ENCODE peak calls at places on chromosome 6, in four cellular contexts. One of them, this sample, is unnamed.

GRCh38 chr6:6820688-6821238 is 232.2 kb downstream of the LY86 start:
- DNase-seq in AG09309: no peak
- DNase-seq in IMR-90: no peak
- DNase-seq in cardiac muscle cell: no peak
- DNase-seq in this sample: no peak

GRCh38 chr6:65259080-65259479 is 447.9 kb downstream of the EYS start:
- DNase-seq in cardiac muscle cell: no peak
- DNase-seq in IMR-90: peak
- DNase-seq in AG09309: no peak
- DNase-seq in this sample: no peak

GRCh38 chr6:136517002-136517401 is 33.2 kb downstream of the MAP7 start:
- DNase-seq in IMR-90: no peak
- DNase-seq in cardiac muscle cell: no peak
- DNase-seq in AG09309: no peak
- DNase-seq in this sample: no peak

GRCh38 chr6:13590574-13591153 is 16.3 kb downstream of the SIRT5 start:
- DNase-seq in IMR-90: no peak
- DNase-seq in cardiac muscle cell: no peak
- DNase-seq in AG09309: no peak
- DNase-seq in this sample: no peak

GRCh38 chr6:44261581-44261980 is 3.8 kb downstream of the NFKBIE start:
- DNase-seq in AG09309: no peak
- DNase-seq in cardiac muscle cell: no peak
- DNase-seq in IMR-90: no peak
- DNase-seq in this sample: no peak

GRCh38 chr6:167091149-167092107 is 31.5 kb upstream of the CCR6 start:
- DNase-seq in AG09309: no peak
- DNase-seq in cardiac muscle cell: peak
- DNase-seq in IMR-90: no peak
- DNase-seq in this sample: no peak

GRCh38 chr6:78623567-78623966 is 243.8 kb upstream of the IRAK1BP1 start:
- DNase-seq in cardiac muscle cell: no peak
- DNase-seq in AG09309: no peak
- DNase-seq in IMR-90: no peak
- DNase-seq in this sample: no peak

GRCh38 chr6:126696921-126697693 is 357.2 kb downstream of the CENPW start:
- DNase-seq in IMR-90: no peak
- DNase-seq in cardiac muscle cell: peak
- DNase-seq in AG09309: no peak
- DNase-seq in this sample: no peak

GRCh38 chr6:111768431-111768770 is 104.9 kb downstream of the FYN start:
- DNase-seq in IMR-90: no peak
- DNase-seq in AG09309: no peak
- DNase-seq in cardiac muscle cell: no peak
- DNase-seq in this sample: no peak

GRCh38 chr6:129846761-129847160 is 14.4 kb downstream of the TMEM244 start:
- DNase-seq in cardiac muscle cell: no peak
- DNase-seq in IMR-90: no peak
- DNase-seq in AG09309: no peak
- DNase-seq in this sample: no peak

GRCh38 chr6:124319410-124319809 is 515.7 kb downstream of the NKAIN2 start:
- DNase-seq in IMR-90: no peak
- DNase-seq in AG09309: no peak
- DNase-seq in cardiac muscle cell: no peak
- DNase-seq in this sample: no peak

GRCh38 chr6:14713008-14713452 is 532.8 kb upstream of the JARID2 start:
- DNase-seq in AG09309: peak
- DNase-seq in cardiac muscle cell: no peak
- DNase-seq in IMR-90: peak
- DNase-seq in this sample: peak

GRCh38 chr6:77034161-77034560 is 429.1 kb downstream of the HTR1B start:
- DNase-seq in AG09309: peak
- DNase-seq in cardiac muscle cell: peak
- DNase-seq in IMR-90: peak
- DNase-seq in this sample: peak

GRCh38 chr6:107202876-107203468 is 87.7 kb upstream of the BEND3 start:
- DNase-seq in cardiac muscle cell: no peak
- DNase-seq in AG09309: no peak
- DNase-seq in IMR-90: no peak
- DNase-seq in this sample: no peak

GRCh38 chr6:53896237-53896636 is 101.4 kb downstream of the LRRC1 start:
- DNase-seq in cardiac muscle cell: peak
- DNase-seq in IMR-90: peak
- DNase-seq in AG09309: no peak
- DNase-seq in this sample: no peak

GRCh38 chr6:166715065-166715464 is 88.0 kb upstream of the RPS6KA2 start:
- DNase-seq in IMR-90: no peak
- DNase-seq in AG09309: no peak
- DNase-seq in cardiac muscle cell: no peak
- DNase-seq in this sample: no peak

GRCh38 chr6:39610229-39610628 is 115.0 kb downstream of the KIF6 start:
- DNase-seq in cardiac muscle cell: no peak
- DNase-seq in AG09309: no peak
- DNase-seq in IMR-90: no peak
- DNase-seq in this sample: no peak

GRCh38 chr6:10954590-10955010 is 67.7 kb downstream of the SYCP2L start:
- DNase-seq in cardiac muscle cell: peak
- DNase-seq in IMR-90: peak
- DNase-seq in AG09309: peak
- DNase-seq in this sample: peak

GRCh38 chr6:95519228-95520037 is 57.9 kb upstream of the MANEA start:
- DNase-seq in cardiac muscle cell: no peak
- DNase-seq in IMR-90: no peak
- DNase-seq in AG09309: no peak
- DNase-seq in this sample: no peak

GRCh38 chr6:7153807-7154206 is 46.0 kb downstream of the RREB1 start:
- DNase-seq in cardiac muscle cell: no peak
- DNase-seq in AG09309: no peak
- DNase-seq in IMR-90: no peak
- DNase-seq in this sample: no peak

GRCh38 chr6:165729307-165729936 is 66.4 kb upstream of the PDE10A start:
- DNase-seq in cardiac muscle cell: peak
- DNase-seq in IMR-90: peak
- DNase-seq in AG09309: no peak
- DNase-seq in this sample: no peak

GRCh38 chr6:126614642-126615504 is 275.0 kb downstream of the CENPW start:
- DNase-seq in cardiac muscle cell: no peak
- DNase-seq in IMR-90: no peak
- DNase-seq in AG09309: no peak
- DNase-seq in this sample: no peak

GRCh38 chr6:2797564-2798014 is 32.4 kb downstream of the WRNIP1 start:
- DNase-seq in IMR-90: no peak
- DNase-seq in AG09309: no peak
- DNase-seq in cardiac muscle cell: no peak
- DNase-seq in this sample: no peak

GRCh38 chr6:89951574-89952360 is 57.5 kb downstream of the GJA10 start:
- DNase-seq in cardiac muscle cell: no peak
- DNase-seq in AG09309: no peak
- DNase-seq in IMR-90: peak
- DNase-seq in this sample: no peak

GRCh38 chr6:12311106-12311505 is 20.9 kb downstream of the EDN1 start:
- DNase-seq in IMR-90: no peak
- DNase-seq in cardiac muscle cell: no peak
- DNase-seq in AG09309: no peak
- DNase-seq in this sample: no peak
- TF ChIP-seq CTCF in IMR-90: no peak
- TF ChIP-seq CTCF in cardiac muscle cell: peak
- TF ChIP-seq CTCF in AG09309: peak
- TF ChIP-seq CTCF in this sample: peak

DNA sequence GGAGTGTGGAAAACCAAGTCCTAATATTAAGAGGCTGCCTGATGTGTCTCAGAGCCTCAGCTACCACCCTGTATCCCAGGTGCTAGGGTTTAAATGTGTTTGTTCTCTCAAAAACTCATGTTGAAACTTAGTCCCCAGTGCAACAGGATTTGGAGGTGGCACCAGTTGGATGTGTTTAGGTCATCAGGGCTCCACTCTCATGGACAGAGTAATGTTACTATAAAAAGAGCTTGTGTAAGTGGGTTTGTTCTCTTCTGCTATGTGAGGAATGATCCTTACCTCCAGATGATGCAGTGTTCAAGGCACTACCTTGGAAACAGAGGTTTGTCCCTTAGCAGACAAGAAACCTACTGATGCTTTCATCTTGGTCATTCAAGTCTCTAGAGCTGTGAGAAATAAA is 164.9 kb upstream of the EPHA7 start:
- DNase-seq in cardiac muscle cell: peak
- DNase-seq in IMR-90: no peak
- DNase-seq in AG09309: no peak
- DNase-seq in this sample: no peak
- TF ChIP-seq CTCF in cardiac muscle cell: no peak
- TF ChIP-seq CTCF in IMR-90: no peak
- TF ChIP-seq CTCF in AG09309: no peak
- TF ChIP-seq CTCF in this sample: no peak

GRCh38 chr6:43173496-43174262 is 2.6 kb downstream of the SRF start:
- DNase-seq in AG09309: no peak
- DNase-seq in cardiac muscle cell: peak
- DNase-seq in IMR-90: no peak
- DNase-seq in this sample: no peak

GRCh38 chr6:43176423-43176786 is 5.3 kb downstream of the SRF start:
- DNase-seq in AG09309: no peak
- DNase-seq in cardiac muscle cell: no peak
- DNase-seq in IMR-90: no peak
- DNase-seq in this sample: no peak

GRCh38 chr6:43172127-43173007 is 1.3 kb downstream of the SRF start:
- DNase-seq in IMR-90: peak
- DNase-seq in AG09309: no peak
- DNase-seq in cardiac muscle cell: peak
- DNase-seq in this sample: no peak

GRCh38 chr6:43175676-43176422 is 4.8 kb downstream of the SRF start:
- DNase-seq in IMR-90: no peak
- DNase-seq in cardiac muscle cell: no peak
- DNase-seq in AG09309: no peak
- DNase-seq in this sample: no peak

DNA sequence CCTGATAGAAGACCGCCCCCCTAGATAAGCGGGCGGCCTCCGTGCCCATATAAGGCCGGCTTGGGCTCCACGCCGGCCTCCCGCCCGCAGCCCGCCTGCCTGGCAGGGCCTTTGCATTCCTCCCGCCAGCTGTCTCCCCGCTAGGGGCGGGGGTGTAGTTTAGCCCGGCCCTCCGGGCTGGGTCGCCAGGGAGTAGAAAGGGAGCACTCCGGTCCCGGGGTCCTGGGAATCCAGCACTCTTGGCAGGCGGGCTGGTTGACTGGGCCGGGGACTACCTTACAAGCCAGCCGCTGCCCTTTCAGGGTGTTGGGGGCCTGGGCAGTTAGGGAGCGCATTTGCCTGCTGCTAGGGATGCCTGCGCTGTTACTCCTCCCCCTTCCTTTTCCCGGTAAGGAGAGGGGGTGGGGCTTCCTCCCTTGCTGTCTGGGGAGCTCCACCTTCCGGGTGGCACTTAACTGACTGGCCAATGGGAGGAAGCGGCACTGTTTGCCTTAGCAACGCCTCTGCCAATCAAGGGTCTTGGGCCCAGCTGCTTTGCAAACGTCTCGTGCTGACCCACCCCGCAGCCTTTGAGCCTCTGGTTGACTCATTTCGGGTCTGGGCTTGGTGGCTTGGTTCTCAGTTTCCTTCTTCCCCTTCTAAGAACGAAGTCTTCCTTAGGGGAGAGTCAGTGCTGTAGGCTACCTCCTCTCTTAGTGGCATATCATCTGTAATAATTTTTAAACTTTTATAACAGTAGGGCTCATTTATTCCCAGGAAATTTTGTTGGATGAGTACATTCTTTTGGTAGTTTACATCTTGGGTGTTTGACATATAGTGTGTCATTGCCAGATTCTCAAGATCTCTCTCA is 3.4 kb downstream of the SRF start:
- DNase-seq in cardiac muscle cell: peak
- DNase-seq in IMR-90: peak
- DNase-seq in AG09309: peak
- DNase-seq in this sample: peak
- TF ChIP-seq CTCF in cardiac muscle cell: peak
- TF ChIP-seq CTCF in IMR-90: no peak
- TF ChIP-seq CTCF in AG09309: peak
- TF ChIP-seq CTCF in this sample: peak

DNA sequence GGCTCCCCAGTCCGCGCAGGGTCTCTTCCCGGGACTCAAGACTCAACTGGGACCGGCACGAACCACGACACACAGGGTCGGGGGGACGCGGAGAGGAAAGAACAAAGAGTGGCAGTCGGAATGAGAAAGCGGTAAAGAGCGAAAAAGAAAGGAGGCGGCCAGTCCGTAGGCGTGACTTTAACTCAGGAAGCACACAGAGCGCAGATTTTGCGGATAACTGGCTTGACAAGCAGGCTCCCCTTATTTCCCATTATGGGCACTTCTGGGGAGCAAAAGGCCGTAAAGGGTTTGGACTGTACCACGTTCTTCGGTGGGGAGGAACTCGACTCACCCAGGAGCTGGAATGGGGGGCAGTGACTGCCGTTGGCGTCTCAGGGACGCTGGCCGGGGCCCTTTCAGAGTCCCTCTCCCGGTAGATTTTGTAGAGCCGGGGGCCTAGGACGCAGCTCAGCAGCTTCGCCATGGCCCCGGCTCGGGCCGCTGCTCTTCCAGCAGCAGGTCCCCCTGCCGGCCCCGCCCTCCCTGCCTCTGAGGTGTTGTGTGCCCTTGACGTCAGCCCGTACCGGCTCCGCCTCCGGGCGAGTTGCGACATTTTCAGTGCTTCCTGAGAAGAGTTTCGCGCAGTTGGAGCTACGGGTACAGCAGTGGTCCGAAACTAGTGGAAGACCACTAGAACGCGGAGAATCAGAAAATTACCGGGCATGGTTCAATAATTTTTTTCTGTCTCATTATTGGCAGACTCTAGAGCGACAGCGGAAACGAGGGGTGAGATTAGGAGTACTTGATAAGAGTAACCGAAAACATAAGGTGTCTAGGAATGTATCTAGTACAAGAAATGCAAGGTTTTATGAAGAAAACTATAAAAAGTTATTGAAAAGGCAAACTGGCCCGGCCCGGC is at the start of gene ABHD16A:
- DNase-seq in IMR-90: peak
- DNase-seq in AG09309: peak
- DNase-seq in cardiac muscle cell: peak
- DNase-seq in this sample: peak
- TF ChIP-seq CTCF in IMR-90: no peak
- TF ChIP-seq CTCF in AG09309: peak
- TF ChIP-seq CTCF in cardiac muscle cell: no peak
- TF ChIP-seq CTCF in this sample: peak